ENCODE peak calls at places on chromosome 1, in five cellular contexts. Q is GM12864; T is amygdala; A is activated CD8-positive, alpha-beta memory T cell treated with anti-CD3 and anti-CD28 coated beads, Interleukin-2, amount 50 U/mL, for 4 hours; J is NCI-H460. U is an unnamed sample.

GRCh38 chr1:236502972-236503639 is 20.7 kb upstream of the LGALS8 start:
- DNase-seq in T (no peak), Q (no peak), J (peak; percentile 94), A (no peak), U (no peak)

GRCh38 chr1:58812926-58813325 is 29.1 kb upstream of the JUN start:
- DNase-seq in T (no peak), A (peak; percentile 34), Q (no peak), J (no peak), U (no peak)

GRCh38 chr1:37509181-37509580 is 5.4 kb downstream of the MEAF6 start:
- DNase-seq in J (no peak), T (no peak), A (no peak), Q (no peak), U (no peak)

GRCh38 chr1:237901284-237901870 is 10.7 kb upstream of the ZP4 start:
- DNase-seq in J (peak; percentile 35), A (no peak), Q (no peak), T (no peak), U (no peak)

GRCh38 chr1:154607084-154607747 is 770 bp downstream of the ADAR start:
- DNase-seq in Q (no peak), J (no peak), T (no peak), A (no peak), U (no peak)

GRCh38 chr1:155166373-155167165 is 6.5 kb downstream of the KRTCAP2 start:
- DNase-seq in J (no peak), Q (no peak), T (peak; percentile 19), A (no peak), U (no peak)

GRCh38 chr1:91026320-91026719 is 4.5 kb upstream of the ZNF644 start:
- DNase-seq in A (no peak), T (no peak), Q (peak; percentile 35), J (no peak), U (no peak)

GRCh38 chr1:112849425-112849966 is 106.5 kb downstream of the SLC16A1 start:
- DNase-seq in A (no peak), T (peak; percentile 12), J (no peak), Q (no peak), U (no peak)

GRCh38 chr1:2204384-2205190 is 10.0 kb upstream of the FAAP20 start:
- DNase-seq in A (no peak), T (peak; percentile 88), J (peak; percentile 43), Q (no peak), U (no peak)

GRCh38 chr1:151635479-151636072 is 23.7 kb downstream of the SNX27 start:
- DNase-seq in A (no peak), J (no peak), T (no peak), Q (peak; percentile 37), U (no peak)

GRCh38 chr1:113109908-113110554 is 37.0 kb downstream of the LRIG2 start:
- DNase-seq in A (no peak), T (no peak), Q (no peak), J (peak; percentile 87), U (no peak)

GRCh38 chr1:228093050-228093906 is 9.8 kb downstream of the C1orf35 start:
- DNase-seq in Q (no peak), J (no peak), A (no peak), T (no peak), U (no peak)

GRCh38 chr1:36096500-36097412 is 8.1 kb downstream of the ADPRS start:
- DNase-seq in A (no peak), J (no peak), Q (no peak), T (no peak), U (no peak)